ENCODE peak calls at places on chromosomes 5 and 9, in four cellular contexts. K is A549, O is IMR-90, C is HepG2. R is an unnamed sample.

GRCh38 chr5:61637566-61637965 is 305.5 kb downstream of the ZSWIM6 start:
- DNase-seq in C (no peak), K (no peak), O (no peak), R (no peak)

GRCh38 chr5:157479166-157479565 is 19.2 kb downstream of the NIPAL4 start:
- DNase-seq in O (peak; percentile 28), K (no peak), C (no peak), R (no peak)

GRCh38 chr5:83683836-83684235 is 36.8 kb downstream of the HAPLN1 start:
- DNase-seq in C (no peak), O (no peak), K (no peak), R (no peak)

GRCh38 chr5:92019376-92019990 is 636.4 kb upstream of the ARRDC3 start:
- DNase-seq in C (no peak), K (peak; percentile 3), O (peak; percentile 30), R (no peak)

GRCh38 chr9:137757613-137758029 is 120.0 kb upstream of the CACNA1B start:
- DNase-seq in O (peak; percentile 86), K (no peak), C (no peak), R (no peak)

GRCh38 chr5:154732212-154732611 is 23.0 kb upstream of the LARP1 start:
- DNase-seq in K (no peak), O (no peak), C (peak; percentile 66), R (no peak)

GRCh38 chr9:37374892-37375291 is 47.6 kb upstream of the GRHPR start:
- DNase-seq in O (no peak), K (no peak), C (no peak), R (no peak)

GRCh38 chr9:30348904-30349303 is 2035.5 kb upstream of the ACO1 start:
- DNase-seq in K (no peak), O (no peak), C (no peak), R (no peak)

GRCh38 chr5:143979044-143979690 is 167.2 kb downstream of the HMHB1 start:
- DNase-seq in K (no peak), O (no peak), C (no peak), R (no peak)

GRCh38 chr5:124403281-124403680 is 343.2 kb downstream of the ZNF608 start:
- DNase-seq in C (no peak), O (no peak), K (no peak), R (no peak)

GRCh38 chr9:34993502-34994428 is 4.2 kb downstream of the DNAJB5 start:
- DNase-seq in O (peak; percentile 61), K (no peak), C (no peak), R (no peak)

GRCh38 chr5:140828402-140828737 is 610 bp downstream of the PCDHA6 start:
- DNase-seq in K (no peak), C (no peak), O (no peak), R (no peak)

GRCh38 chr9:37035472-37036236 is 1.6 kb upstream of the PAX5 start:
- DNase-seq in K (no peak), O (no peak), C (no peak), R (no peak)

GRCh38 chr9:134477342-134477925 is 151.2 kb downstream of the RXRA start:
- DNase-seq in K (no peak), C (no peak), O (no peak), R (no peak)

GRCh38 chr9:22203371-22204138 is 194.4 kb upstream of the CDKN2B start:
- DNase-seq in K (no peak), C (no peak), O (peak; percentile 54), R (no peak)

GRCh38 chr5:132662925-132663770 is 5.2 kb downstream of the IL13 start:
- DNase-seq in O (peak; percentile 21), C (peak; percentile 36), K (no peak), R (peak; percentile 46)

DNA sequence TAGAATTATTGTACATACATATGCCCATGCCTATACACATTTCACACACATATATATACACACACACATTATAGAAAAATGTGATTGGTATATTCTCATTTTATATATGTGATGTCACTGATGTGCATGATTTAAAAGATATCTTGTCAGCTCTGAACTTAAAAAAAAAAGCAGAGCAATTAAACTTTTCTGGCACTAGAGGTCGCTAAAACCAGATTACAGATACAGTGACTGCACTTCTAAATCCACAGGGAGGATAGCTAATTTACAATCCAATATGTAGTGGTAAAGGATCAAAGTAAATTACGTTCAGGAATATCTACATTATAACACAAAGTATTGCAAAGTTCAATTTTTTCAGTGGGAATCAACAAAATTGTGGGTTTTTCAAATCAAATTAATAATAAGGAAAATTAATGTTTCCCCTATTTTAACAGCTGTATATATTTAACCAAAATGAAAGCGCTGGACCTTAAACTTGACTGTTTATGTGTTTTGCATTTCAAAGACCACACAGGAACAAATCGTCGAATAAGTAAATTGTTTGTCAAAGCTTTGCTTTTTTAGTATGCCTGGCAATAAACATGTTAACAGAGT is 1201.2 kb upstream of the C9orf72 start:
- DNase-seq in C (peak; percentile 18), K (peak; percentile 7), O (peak; percentile 0), R (peak; percentile 17)
- TF ChIP-seq BHLHE40 in C (no peak), K (no peak), O (no peak), R (no peak)

DNA sequence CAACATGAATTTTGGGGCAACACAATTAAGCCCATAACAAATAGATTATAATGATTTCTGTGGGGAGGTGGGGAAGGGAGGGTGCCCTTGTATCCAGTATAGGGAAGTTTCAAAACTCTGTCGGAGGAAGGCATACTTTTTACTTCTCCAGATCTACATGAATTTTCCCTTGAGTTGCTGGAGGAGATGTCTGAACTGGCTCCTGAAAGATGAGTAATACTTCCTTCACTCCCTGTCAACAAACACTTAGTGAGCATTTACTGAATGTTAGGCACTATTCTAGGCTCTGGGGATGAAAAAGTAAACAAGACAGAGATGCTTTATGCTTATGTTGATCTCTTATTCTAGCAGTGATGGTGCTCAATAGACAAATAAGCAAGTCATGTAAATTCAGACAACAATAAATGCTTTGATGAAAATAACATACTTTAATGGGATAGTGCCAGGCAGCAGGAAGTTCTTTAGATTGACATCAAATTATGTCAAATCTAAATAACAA is 197.9 kb upstream of the ANKH start:
- DNase-seq in C (no peak), O (no peak), K (no peak), R (no peak)
- TF ChIP-seq BHLHE40 in C (no peak), O (no peak), K (no peak), R (no peak)

GRCh38 chr5:119878712-119879111 is 249.4 kb downstream of the FAM170A start:
- DNase-seq in O (no peak), C (no peak), K (no peak), R (peak; percentile 19)

GRCh38 chr5:119879446-119879845 is 250.1 kb downstream of the FAM170A start:
- DNase-seq in O (no peak), C (no peak), K (no peak), R (no peak)

GRCh38 chr5:119873611-119874010 is 244.3 kb downstream of the FAM170A start:
- DNase-seq in C (no peak), K (no peak), O (no peak), R (no peak)

DNA sequence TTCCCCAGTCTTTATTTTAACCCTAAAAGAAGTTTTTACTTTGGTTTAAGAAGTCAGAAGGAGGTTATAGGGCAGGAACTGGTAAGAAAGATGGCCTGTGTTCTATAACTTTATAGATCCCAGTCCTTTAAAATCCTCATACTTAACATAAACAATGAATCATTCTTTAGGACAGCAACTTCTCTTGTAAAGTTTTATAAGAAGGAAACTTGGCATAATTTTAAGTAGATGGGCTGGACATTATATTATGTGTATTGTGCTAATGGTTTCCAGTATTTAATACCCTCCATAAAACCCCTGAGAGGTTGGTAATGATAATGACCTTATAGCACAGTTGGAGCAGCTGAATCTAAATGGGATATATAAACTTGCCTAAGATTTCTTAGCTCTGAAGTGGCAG is 247.2 kb downstream of the FAM170A start:
- DNase-seq in K (no peak), O (no peak), C (no peak), R (no peak)
- TF ChIP-seq BHLHE40 in K (no peak), O (no peak), C (no peak), R (no peak)

DNA sequence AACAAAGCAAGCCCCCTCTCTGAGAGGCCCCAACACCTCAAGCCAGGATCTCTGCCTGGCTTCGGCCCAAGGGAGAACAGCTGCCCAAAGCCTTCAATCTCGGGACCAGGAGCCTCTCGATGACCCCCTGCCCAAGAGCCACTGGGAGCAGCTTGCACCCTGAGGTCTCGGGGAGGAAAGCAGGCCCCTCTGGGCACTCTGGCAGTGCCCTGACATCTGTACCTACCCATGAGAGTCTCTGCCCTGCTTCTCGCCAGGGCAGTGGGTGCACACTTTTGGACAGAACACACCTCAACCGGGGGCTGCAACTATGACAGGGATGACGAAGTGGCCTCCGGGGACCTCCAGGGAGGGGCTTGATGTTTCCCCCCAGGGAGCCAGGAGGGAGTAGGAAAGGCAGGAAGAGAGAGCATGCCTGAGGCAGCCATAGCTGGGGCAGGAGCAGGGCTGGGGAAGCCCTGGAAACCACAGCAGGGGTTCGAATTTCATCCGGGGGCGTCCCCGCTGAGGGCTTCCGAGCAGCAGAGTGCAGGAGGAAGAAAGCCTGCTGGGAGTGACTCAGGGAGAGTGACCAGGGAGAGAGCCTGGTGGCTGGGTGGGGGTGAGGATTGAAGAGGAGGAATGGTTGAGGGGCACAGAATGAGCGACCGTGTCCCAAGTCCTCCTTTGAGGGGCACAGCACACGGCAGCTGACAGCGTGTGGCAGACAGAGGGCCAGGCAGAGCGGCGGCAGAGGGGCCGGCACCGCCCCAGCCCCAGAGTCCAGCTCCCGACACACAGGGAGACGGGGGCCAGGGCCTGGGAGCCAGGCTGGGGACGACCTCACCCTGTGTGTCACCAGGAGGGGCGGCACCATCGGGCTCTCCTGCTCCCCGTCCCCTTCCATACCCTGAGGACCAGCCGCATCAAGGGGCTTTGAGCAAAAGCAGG is 1.8 kb downstream of the LPCAT1 start:
- DNase-seq in K (no peak), O (peak; percentile 87), C (peak; percentile 21), R (peak; percentile 36)
- TF ChIP-seq BHLHE40 in K (no peak), O (peak; percentile 24), C (no peak), R (no peak)

GRCh38 chr5:120452471-120452870 is 11.6 kb upstream of the PRR16 start:
- DNase-seq in K (no peak), O (peak; percentile 15), C (no peak), R (no peak)

GRCh38 chr5:120454094-120454798 is 9.9 kb upstream of the PRR16 start:
- DNase-seq in O (peak; percentile 83), C (no peak), K (no peak), R (no peak)

GRCh38 chr5:120463026-120463770 is 902 bp upstream of the PRR16 start:
- DNase-seq in C (no peak), O (no peak), K (no peak), R (no peak)

DNA sequence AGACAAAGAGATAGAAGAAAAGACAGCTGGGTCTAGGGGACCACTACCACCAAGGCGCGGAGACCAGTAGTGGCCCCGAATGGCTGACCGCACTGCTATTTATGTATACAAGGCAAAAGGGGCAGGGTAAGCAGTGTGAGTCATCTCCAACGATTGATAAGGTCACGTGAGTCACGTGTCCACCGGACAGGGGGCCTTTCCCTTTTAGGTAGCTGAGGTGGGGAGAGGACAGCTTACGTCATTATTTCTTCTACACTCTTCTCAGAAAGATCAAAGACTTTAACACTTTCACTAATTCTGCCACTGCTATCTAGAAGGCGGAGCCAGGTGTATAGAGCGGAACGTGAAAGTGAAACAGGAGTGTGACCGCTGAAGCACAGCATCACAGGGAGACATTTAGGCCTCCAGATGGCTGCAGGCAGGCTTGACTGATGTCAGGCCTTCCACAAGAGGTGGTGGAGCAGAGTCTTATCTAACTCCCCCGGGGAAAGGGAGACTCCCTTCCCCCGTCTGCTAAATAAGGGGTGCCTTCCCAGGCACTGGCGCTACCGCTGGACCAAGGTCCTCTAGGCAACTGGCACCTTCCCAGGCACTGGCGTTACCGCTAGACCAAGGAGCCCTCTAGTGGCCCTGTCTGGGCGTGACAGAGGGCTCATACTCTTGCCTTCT is 6.1 kb upstream of the PRR16 start:
- DNase-seq in C (peak; percentile 46), K (no peak), O (peak; percentile 29), R (no peak)
- TF ChIP-seq BHLHE40 in C (peak; percentile 96), K (peak; percentile 31), O (no peak), R (no peak)

GRCh38 chr5:12691330-12691729 is 787.1 kb upstream of the CTNND2 start:
- DNase-seq in O (no peak), K (no peak), C (no peak), R (no peak)
- TF ChIP-seq BHLHE40 in O (no peak), K (no peak), C (no peak), R (no peak)

GRCh38 chr5:138905541-138905940 is 30.4 kb upstream of the LRRTM2 start:
- DNase-seq in K (no peak), C (no peak), O (peak; percentile 81), R (no peak)
- TF ChIP-seq BHLHE40 in K (no peak), C (no peak), O (no peak), R (no peak)

R was measured in HEK293T.